ENCODE peak calls at places on chromosomes 12 and 14, in seven cellular contexts. X is transverse colon, M is endothelial cell of umbilical vein, D is prostate gland, O is suprapubic skin, F is A549, U is tibial nerve. E is an unnamed sample.

GRCh38 chr14:104044016-104044415 is 41.5 kb upstream of the ASPG start:
- DNase-seq in F (no peak), M (no peak), X (no peak), O (no peak), D (no peak), U (no peak), E (no peak)

GRCh38 chr12:51819851-51820720 is 28.4 kb downstream of the FIGNL2 start:
- DNase-seq in M (no peak), F (peak; percentile 67), U (no peak), O (no peak), D (peak; percentile 63), X (peak; percentile 19), E (no peak)

GRCh38 chr12:98671459-98671858 is 26.4 kb downstream of the APAF1 start:
- DNase-seq in X (no peak), F (no peak), O (no peak), M (peak; percentile 49), D (no peak), U (no peak), E (no peak)

GRCh38 chr12:83086023-83086422 is 399.3 kb downstream of the TMTC2 start:
- DNase-seq in U (no peak), X (no peak), O (no peak), D (no peak), M (no peak), F (no peak), E (no peak)

GRCh38 chr12:47715393-47715876 is 9.6 kb upstream of the RPAP3 start:
- DNase-seq in X (peak; percentile 84), M (peak; percentile 70), F (peak; percentile 76), U (peak; percentile 53), D (peak; percentile 84), O (peak; percentile 90), E (peak; percentile 77)

GRCh38 chr14:54564071-54564798 is 2.7 kb upstream of the SAMD4A start:
- DNase-seq in D (no peak), X (no peak), U (no peak), O (no peak), M (peak; percentile 73), F (peak; percentile 24), E (no peak)

GRCh38 chr14:100345711-100346110 is 22.6 kb downstream of the SLC25A47 start:
- DNase-seq in F (no peak), O (no peak), D (no peak), X (no peak), M (no peak), U (no peak), E (no peak)

GRCh38 chr12:89969098-89969497 is 260.5 kb upstream of the ATP2B1 start:
- DNase-seq in M (no peak), X (no peak), U (no peak), O (no peak), D (no peak), F (no peak), E (no peak)

GRCh38 chr12:109255377-109255776 is 53.7 kb downstream of the FOXN4 start:
- DNase-seq in X (no peak), F (no peak), O (no peak), D (no peak), M (no peak), U (no peak), E (no peak)

GRCh38 chr12:89238593-89238992 is 113.7 kb downstream of the DUSP6 start:
- DNase-seq in D (no peak), U (no peak), O (no peak), F (no peak), X (no peak), M (peak; percentile 97), E (no peak)

GRCh38 chr14:54772451-54772881 is 130.2 kb downstream of the GCH1 start:
- DNase-seq in O (no peak), X (no peak), M (peak; percentile 40), F (peak; percentile 18), U (no peak), D (no peak), E (no peak)

GRCh38 chr12:127803545-127803944 is 463.4 kb upstream of the TMEM132C start:
- DNase-seq in D (no peak), F (no peak), M (no peak), U (no peak), X (no peak), O (no peak), E (no peak)

GRCh38 chr14:49999826-50000214 is 106.9 kb downstream of the ARF6 start:
- DNase-seq in M (no peak), X (no peak), U (no peak), D (no peak), O (no peak), F (no peak), E (no peak)

GRCh38 chr14:102516531-102517411 is 7.2 kb upstream of the ANKRD9 start:
- DNase-seq in X (peak; percentile 76), D (no peak), U (no peak), O (no peak), F (peak; percentile 67), M (peak; percentile 42), E (no peak)

GRCh38 chr12:2013527-2014223 is 9.4 kb upstream of the DCP1B start:
- DNase-seq in D (no peak), X (no peak), F (no peak), M (peak; percentile 44), U (no peak), O (no peak), E (no peak)

GRCh38 chr12:34603382-34604035 is 581.2 kb downstream of the ALG10 start:
- DNase-seq in F (no peak), U (no peak), O (no peak), X (no peak), D (no peak), M (no peak), E (no peak)

GRCh38 chr14:33589334-33589733 is 361.5 kb downstream of the EGLN3 start:
- DNase-seq in F (no peak), X (no peak), D (peak; percentile 5), O (no peak), M (no peak), U (no peak), E (peak; percentile 89)

GRCh38 chr14:63897706-63898105 is 44.9 kb downstream of the SYNE2 start:
- DNase-seq in X (no peak), O (no peak), M (no peak), U (no peak), D (no peak), F (no peak), E (no peak)

GRCh38 chr14:70359076-70359424 is 433 bp downstream of the COX16 start:
- DNase-seq in X (no peak), F (no peak), U (no peak), M (no peak), D (no peak), O (no peak), E (no peak)

GRCh38 chr12:68788554-68789143 is 19.3 kb upstream of the MDM2 start:
- DNase-seq in O (no peak), U (no peak), F (no peak), D (no peak), M (no peak), X (no peak), E (no peak)

GRCh38 chr12:7695159-7695930 is at the start of gene GDF3:
- DNase-seq in O (no peak), D (no peak), F (no peak), X (no peak), M (peak; percentile 94), U (no peak), E (no peak)

DNA sequence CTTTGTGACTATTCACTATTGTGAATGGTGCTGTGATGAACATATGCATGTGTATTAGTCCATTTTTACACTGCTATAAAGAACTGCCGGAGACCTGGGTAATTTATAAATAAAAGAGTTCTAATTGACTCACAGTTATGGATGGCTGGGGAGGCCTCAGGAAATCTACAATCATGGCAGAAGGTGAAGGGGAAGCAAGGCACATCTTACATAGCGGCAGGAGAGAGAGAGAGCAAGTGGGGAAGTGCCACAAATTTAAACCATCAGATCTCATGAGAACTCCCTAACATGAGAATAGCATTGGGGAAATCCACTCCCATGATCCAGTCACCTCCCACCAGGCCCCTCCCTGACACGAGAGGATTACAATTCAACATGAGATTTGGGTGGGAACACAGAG is 90.8 kb downstream of the ATP23 start:
- DNase-seq in X (no peak), D (no peak), F (no peak), U (no peak), M (no peak), O (no peak), E (no peak)
- H3K9me3 ChIP-seq in X (peaks cover 9% of the 10 kb centered on the region), D (no peaks in the 10 kb centered on the region), F (peaks cover 21% of the 10 kb centered on the region), U (peaks cover 28% of the 10 kb centered on the region), M (no peaks in the 10 kb centered on the region), O (no peaks in the 10 kb centered on the region), E (no peaks in the 10 kb centered on the region)

GRCh38 chr12:104790296-104791125 is 167.6 kb downstream of the SLC41A2 start:
- DNase-seq in U (no peak), M (peak; percentile 24), D (no peak), O (peak; percentile 81), F (peak; percentile 32), X (peak; percentile 37), E (no peak)

GRCh38 chr12:104793968-104794367 is 164.1 kb downstream of the SLC41A2 start:
- DNase-seq in O (no peak), F (no peak), U (no peak), D (no peak), M (no peak), X (no peak), E (no peak)

GRCh38 chr12:104796475-104796862 is 161.6 kb downstream of the SLC41A2 start:
- DNase-seq in D (no peak), F (no peak), O (no peak), U (no peak), M (no peak), X (no peak), E (no peak)

GRCh38 chr12:104792570-104792969 is 165.5 kb downstream of the SLC41A2 start:
- DNase-seq in U (no peak), M (peak; percentile 43), O (no peak), X (no peak), F (peak; percentile 11), D (peak; percentile 15), E (no peak)

GRCh38 chr12:104793280-104793679 is 164.8 kb downstream of the SLC41A2 start:
- DNase-seq in M (no peak), D (no peak), O (no peak), F (no peak), X (no peak), U (no peak), E (no peak)
- H3K27ac ChIP-seq in M (no peak overlapping the region), D (no peak overlapping the region), O (peak overlapping the region; percentile 11), F (peak overlapping the region; percentile 0), X (no peak overlapping the region), U (no peak overlapping the region), E (no peak overlapping the region)

GRCh38 chr14:73058224-73058922 is at the start of gene RBM25:
- DNase-seq in F (peak; percentile 98), D (peak; percentile 97), O (peak; percentile 97), M (peak; percentile 99), U (peak; percentile 94), X (peak; percentile 97), E (no peak)
- TF ChIP-seq POLR2A in F (peak; percentile 97), D (peak; percentile 94), O (peak; percentile 98), M (peak; percentile 97), U (peak; percentile 94), X (peak; percentile 99), E (no peak)

GRCh38 chr12:87679262-87679661 is 349.9 kb downstream of the C12orf50 start:
- DNase-seq in F (no peak), O (no peak), U (no peak), X (no peak), M (no peak), D (no peak), E (no peak)

GRCh38 chr12:87676726-87677125 is 352.5 kb downstream of the C12orf50 start:
- DNase-seq in X (no peak), U (no peak), D (no peak), O (no peak), M (no peak), F (no peak), E (no peak)

DNA sequence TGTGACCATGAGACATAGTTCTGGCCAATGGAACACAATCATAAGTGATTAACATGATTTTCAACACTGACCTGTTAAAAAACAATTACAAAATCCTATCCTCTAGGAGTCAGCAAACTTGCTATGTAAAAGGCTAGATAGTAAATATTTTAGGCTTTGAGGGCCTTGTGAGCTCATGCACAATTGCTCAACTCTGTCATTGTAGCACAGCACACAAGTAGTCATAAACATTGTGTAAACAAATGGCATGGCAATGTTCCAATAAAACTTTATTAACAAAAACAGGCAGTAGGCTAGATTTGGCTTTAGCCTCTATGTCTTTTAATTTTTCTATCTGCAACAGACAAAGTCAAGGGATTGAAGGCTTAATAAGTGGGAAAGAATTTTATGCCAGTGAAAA is 350.7 kb downstream of the C12orf50 start:
- DNase-seq in F (no peak), D (no peak), M (no peak), X (no peak), U (no peak), O (no peak), E (no peak)
- H3K9me3 ChIP-seq in F (no peaks in the 10 kb centered on the region), D (no peaks in the 10 kb centered on the region), M (no peaks in the 10 kb centered on the region), X (no peaks in the 10 kb centered on the region), U (no peaks in the 10 kb centered on the region), O (no peaks in the 10 kb centered on the region), E (no peaks in the 10 kb centered on the region)